ENCODE peak calls at places on chromosomes 16 and 17, in seven cellular contexts. E is EL, F is NCI-H1694, I is LoVo, L is SW 1271, Q is anterior cingulate cortex, J is H9. X is an unnamed sample.

GRCh38 chr17:79995691-79996090 is 40.0 kb downstream of the TBC1D16 start:
- DNase-seq in E (no peak), F (no peak), I (no peak), L (no peak), Q (no peak), J (no peak), X (no peak)

GRCh38 chr16:89890200-89890599 is 16.8 kb downstream of the TCF25 start:
- DNase-seq in E (no peak), F (no peak), I (no peak), L (no peak), Q (no peak), J (no peak), X (no peak)

GRCh38 chr17:3865166-3865565 is 19.1 kb upstream of the NCBP3 start:
- DNase-seq in E (peak; percentile 84), F (no peak), I (no peak), L (no peak), Q (no peak), J (peak; percentile 26), X (peak; percentile 86)

GRCh38 chr16:24478401-24478800 is 61.0 kb upstream of the RBBP6 start:
- DNase-seq in E (no peak), F (no peak), I (no peak), L (no peak), Q (no peak), J (no peak), X (no peak)

GRCh38 chr17:62109378-62109902 is 44.4 kb upstream of the MED13 start:
- DNase-seq in E (peak; percentile 81), F (peak; percentile 64), I (peak; percentile 72), L (peak; percentile 50), Q (no peak), J (peak; percentile 95), X (peak; percentile 86)

GRCh38 chr17:61322316-61323014 is 77.2 kb upstream of the TBX2 start:
- DNase-seq in E (no peak), F (no peak), I (no peak), L (no peak), Q (no peak), J (no peak), X (no peak)

GRCh38 chr17:356671-357434 is 4.2 kb upstream of the RPH3AL start:
- DNase-seq in E (no peak), F (no peak), I (no peak), L (no peak), Q (no peak), J (no peak), X (no peak)

GRCh38 chr17:17736205-17737183 is 55.2 kb downstream of the RAI1 start:
- DNase-seq in E (peak; percentile 45), F (no peak), I (no peak), L (no peak), Q (no peak), J (no peak), X (no peak)

GRCh38 chr17:75261336-75262111 is at the start of the genes GGA3 and MRPS7:
- DNase-seq in E (peak; percentile 94), F (peak; percentile 69), I (peak; percentile 93), L (peak; percentile 87), Q (peak; percentile 92), J (peak; percentile 96), X (peak; percentile 97)

GRCh38 chr16:28623172-28623711 is 13.4 kb upstream of the SULT1A1 start:
- DNase-seq in E (no peak), F (no peak), I (peak; percentile 73), L (no peak), Q (peak; percentile 25), J (peak; percentile 39), X (no peak)

GRCh38 chr16:29784901-29785500 is 5.5 kb upstream of the KIF22 start:
- DNase-seq in E (peak; percentile 73), F (no peak), I (no peak), L (no peak), Q (peak; percentile 41), J (peak; percentile 92), X (peak; percentile 85)